ENCODE peak calls at places on chromosomes 4 and X, in ten cellular contexts. J is testis, M is fibroblast of the aortic adventitia, A is astrocyte of the spinal cord, X is epithelial cell of proximal tubule, Y is left lung, T is fibroblast of mammary gland, V is MM.1S, P is brain microvascular endothelial cell, E is cardiac muscle cell. L is an unnamed sample.

GRCh38 chr4:6345096-6345830 is 75.6 kb downstream of the WFS1 start:
- DNase-seq in V (no peak), M (no peak), X (no peak), E (no peak), T (no peak), P (no peak), Y (peak), A (no peak), J (no peak), L (no peak)

GRCh38 chr4:39469429-39470077 is 10.7 kb downstream of the LIAS start:
- DNase-seq in M (peak), J (peak), V (peak), P (peak), A (peak), Y (no peak), E (peak), X (peak), T (peak), L (peak)

GRCh38 chrX:77899081-77899828 is at the start of gene COX7B:
- DNase-seq in X (peak), J (peak), M (peak), V (peak), E (peak), P (peak), Y (no peak), A (peak), T (peak), L (peak)

GRCh38 chr4:45331796-45332195 is 605.4 kb upstream of the GNPDA2 start:
- DNase-seq in X (no peak), T (no peak), Y (no peak), V (no peak), J (no peak), P (no peak), A (no peak), M (no peak), E (no peak), L (no peak)

GRCh38 chr4:15504041-15504440 is 34.4 kb downstream of the CC2D2A start:
- DNase-seq in Y (no peak), T (no peak), X (no peak), J (no peak), V (no peak), M (no peak), E (no peak), A (no peak), P (no peak), L (no peak)

GRCh38 chr4:165537028-165537648 is 158.3 kb downstream of the CPE start:
- DNase-seq in V (peak), J (peak), M (peak), E (peak), P (peak), Y (no peak), X (no peak), A (peak), T (peak), L (peak)

GRCh38 chrX:69277961-69278795 is 112.9 kb upstream of the PJA1 start:
- DNase-seq in X (no peak), T (no peak), A (no peak), P (no peak), V (no peak), E (no peak), Y (no peak), M (no peak), J (no peak), L (no peak)

GRCh38 chr4:53935780-53936179 is 128.6 kb downstream of the CHIC2 start:
- DNase-seq in X (no peak), V (no peak), M (peak), J (no peak), P (peak), A (peak), E (peak), Y (no peak), T (peak), L (no peak)

GRCh38 chrX:7132335-7133035 is 15.0 kb upstream of the STS start:
- DNase-seq in M (peak), T (peak), A (peak), V (no peak), X (no peak), E (peak), J (peak), P (peak), Y (no peak), L (no peak)

GRCh38 chrX:19283597-19284339 is 60.0 kb upstream of the PDHA1 start:
- DNase-seq in P (no peak), E (no peak), M (no peak), X (no peak), A (no peak), V (no peak), J (no peak), Y (no peak), T (no peak), L (no peak)

GRCh38 chr4:87092389-87093141 is 127.9 kb downstream of the KLHL8 start:
- DNase-seq in P (peak), Y (no peak), J (no peak), X (peak), T (peak), M (peak), V (no peak), E (peak), A (peak), L (no peak)

GRCh38 chrX:94389044-94389443 is 715.0 kb downstream of the FAM133A start:
- DNase-seq in E (no peak), Y (no peak), A (no peak), X (no peak), T (no peak), M (no peak), J (no peak), V (no peak), P (no peak), L (no peak)

GRCh38 chr4:100828986-100829685 is 311.3 kb upstream of the EMCN start:
- DNase-seq in X (peak), P (no peak), J (no peak), M (peak), E (peak), A (peak), Y (no peak), T (peak), V (no peak), L (no peak)

GRCh38 chrX:44904542-44905115 is 31.6 kb downstream of the KDM6A start:
- DNase-seq in A (no peak), M (peak), T (no peak), J (no peak), Y (no peak), E (no peak), V (no peak), P (no peak), X (no peak), L (no peak)
- H3K4me3 ChIP-seq in A (no peak), M (no peak), T (no peak), J (no peak), Y (no peak), E (no peak), V (no peak), P (no peak), X (no peak), L (no peak)

DNA sequence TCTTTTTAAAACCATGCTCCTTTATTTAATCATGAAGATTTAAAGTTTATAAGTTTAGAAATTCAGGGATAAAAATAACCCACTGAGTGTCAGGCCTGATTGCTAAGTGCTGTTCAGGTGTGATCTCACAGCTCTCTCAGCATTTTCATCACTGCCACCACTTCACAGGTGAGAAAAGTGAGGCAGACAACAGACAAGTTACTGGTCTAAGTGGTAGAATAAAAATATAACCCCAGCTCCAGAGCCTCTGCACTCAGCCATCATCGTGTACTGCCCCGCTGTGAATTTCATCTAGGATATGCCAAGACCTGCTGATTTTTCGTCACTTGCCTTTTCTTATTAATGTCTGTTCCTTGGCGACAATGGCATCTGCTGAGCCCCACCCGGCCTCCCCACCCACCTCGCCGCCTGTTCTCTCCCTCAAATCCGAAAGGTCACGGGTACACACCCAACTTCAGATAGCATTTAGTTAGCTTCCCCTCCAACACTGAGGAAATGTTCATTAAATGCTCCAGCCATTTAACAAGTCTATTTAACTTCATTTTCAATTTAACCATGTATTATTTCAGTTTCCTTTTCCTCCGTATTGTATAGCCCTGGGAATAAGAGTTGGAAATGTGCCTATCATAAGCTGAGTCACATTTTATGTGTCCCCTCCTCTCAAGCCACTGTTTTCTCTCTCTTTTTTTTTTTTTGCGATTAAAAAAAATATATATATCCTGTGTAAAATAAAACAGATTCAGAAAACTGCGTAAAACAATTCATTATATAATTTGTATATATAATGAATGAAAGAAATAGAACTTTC is 236.5 kb downstream of the CBR4 start:
- DNase-seq in J (no peak), V (no peak), Y (no peak), P (no peak), X (no peak), A (no peak), T (no peak), E (no peak), M (no peak), L (no peak)
- H3K4me3 ChIP-seq in J (no peak), V (no peak), Y (no peak), P (no peak), X (no peak), A (no peak), T (no peak), E (no peak), M (no peak), L (no peak)

GRCh38 chr4:172155838-172156345 is 342.7 kb downstream of the GALNTL6 start:
- DNase-seq in P (no peak), X (no peak), M (no peak), V (no peak), E (no peak), T (no peak), Y (no peak), A (no peak), J (peak), L (no peak)

GRCh38 chr4:172153694-172154093 is 340.5 kb downstream of the GALNTL6 start:
- DNase-seq in X (no peak), M (no peak), Y (no peak), A (no peak), E (no peak), T (no peak), J (no peak), P (no peak), V (no peak), L (no peak)

GRCh38 chr4:172147702-172148101 is 334.5 kb downstream of the GALNTL6 start:
- DNase-seq in X (no peak), E (no peak), V (no peak), P (no peak), Y (no peak), M (peak), A (peak), J (no peak), T (peak), L (no peak)

GRCh38 chr4:172149329-172149728 is 336.1 kb downstream of the GALNTL6 start:
- DNase-seq in E (no peak), P (no peak), X (no peak), A (no peak), J (no peak), T (no peak), M (no peak), V (no peak), Y (peak), L (no peak)

DNA sequence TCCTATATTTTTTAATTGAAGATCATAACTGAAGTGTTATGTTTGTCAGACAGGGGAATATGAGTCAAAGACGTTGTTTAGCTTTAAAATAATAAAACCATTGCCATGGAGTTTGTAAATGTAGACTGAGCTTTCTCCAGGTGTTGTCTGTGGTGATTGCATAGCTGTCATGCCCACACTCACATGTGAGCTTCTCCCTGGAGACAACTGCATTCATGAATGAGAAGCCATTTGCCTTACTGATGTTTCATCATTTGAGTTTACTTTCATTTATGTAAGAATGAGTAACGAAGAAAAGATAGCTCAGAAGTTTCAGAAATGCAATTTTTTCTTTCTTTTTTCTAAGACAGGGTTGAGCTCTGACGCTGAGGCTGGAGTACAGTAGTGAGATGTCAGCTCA is 339.1 kb downstream of the GALNTL6 start:
- DNase-seq in E (no peak), X (no peak), J (no peak), A (no peak), M (no peak), T (no peak), Y (no peak), P (no peak), V (no peak), L (no peak)
- H3K4me3 ChIP-seq in E (no peak), X (no peak), J (no peak), A (no peak), M (no peak), T (no peak), Y (no peak), P (no peak), V (no peak), L (no peak)

GRCh38 chrX:151398346-151398745 is 1.3 kb downstream of the VMA21 start:
- DNase-seq in M (no peak), J (no peak), A (no peak), E (no peak), X (no peak), P (no peak), V (no peak), Y (no peak), T (no peak), L (no peak)
- H3K4me3 ChIP-seq in M (no peak), J (peak), A (no peak), E (no peak), X (peak), P (no peak), V (peak), Y (no peak), T (peak), L (peak)

GRCh38 chr4:76036855-76037254 is 985 bp upstream of the CXCL11 start:
- DNase-seq in V (no peak), M (peak), T (no peak), A (no peak), P (no peak), X (no peak), E (no peak), Y (no peak), J (no peak), L (no peak)

GRCh38 chr4:76035799-76036389 is at the start of gene CXCL11:
- DNase-seq in X (no peak), E (no peak), Y (no peak), T (no peak), A (no peak), P (no peak), M (peak), V (no peak), J (no peak), L (no peak)

GRCh38 chr4:76035146-76035545 is 724 bp downstream of the CXCL11 start:
- DNase-seq in T (no peak), X (no peak), J (no peak), E (no peak), A (no peak), V (no peak), P (no peak), M (no peak), Y (no peak), L (no peak)
- H3K4me3 ChIP-seq in T (no peak), X (no peak), J (no peak), E (no peak), A (no peak), V (no peak), P (no peak), M (no peak), Y (no peak), L (no peak)

DNA sequence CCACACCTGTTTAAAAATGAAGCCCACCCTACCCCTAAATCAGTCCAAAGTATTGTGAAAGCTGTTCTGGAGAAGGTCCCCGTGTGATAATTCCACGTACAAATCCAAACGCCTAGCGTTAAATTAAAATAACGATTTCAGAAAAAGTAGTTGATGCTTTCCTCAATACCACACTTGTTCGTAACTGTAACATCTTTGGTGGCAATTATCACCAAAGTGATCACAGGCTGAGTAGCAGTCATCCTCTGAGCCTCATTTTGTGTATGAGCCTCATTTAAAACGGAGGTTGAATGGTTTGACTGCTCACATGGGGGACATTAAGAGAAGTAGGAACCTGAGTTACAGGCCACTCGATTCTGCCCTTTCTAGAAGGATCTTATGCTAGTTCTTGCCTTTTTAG is 92.9 kb downstream of the GEMIN8 start:
- DNase-seq in M (no peak), X (no peak), T (no peak), P (no peak), Y (no peak), E (no peak), J (no peak), A (no peak), V (no peak), L (no peak)
- H3K4me3 ChIP-seq in M (no peak), X (no peak), T (peak), P (no peak), Y (no peak), E (peak), J (no peak), A (no peak), V (no peak), L (no peak)

L was measured in Jurkat, Clone E6-1.